ENCODE peak calls at places on chromosomes 3 and 15, in eight cellular contexts. D, S, J, Q, M, G, K and O are unnamed samples.

GRCh38 chr3:70803317-70803716 is 490.9 kb upstream of the MDFIC2 start:
- DNase-seq in M (no peak), K (no peak), G (no peak), S (no peak), Q (no peak), D (no peak), J (no peak), O (no peak)

GRCh38 chr3:169146112-169146665 is 517.3 kb downstream of the MECOM start:
- DNase-seq in Q (peak), D (peak), K (peak), S (no peak), J (peak), G (peak), M (peak), O (peak)

GRCh38 chr3:12440927-12441326 is 43.4 kb upstream of the TSEN2 start:
- DNase-seq in G (no peak), M (no peak), S (no peak), J (no peak), K (peak), D (no peak), Q (no peak), O (peak)

GRCh38 chr15:29698030-29698701 is 124.1 kb downstream of the TJP1 start:
- DNase-seq in K (peak), S (no peak), M (no peak), D (no peak), Q (no peak), G (peak), J (no peak), O (no peak)

GRCh38 chr3:183253364-183253960 is 409 bp downstream of the B3GNT5 start:
- DNase-seq in S (peak), Q (peak), J (peak), M (peak), G (peak), K (peak), D (peak), O (peak)

GRCh38 chr3:16810013-16810412 is 74.7 kb upstream of the PLCL2 start:
- DNase-seq in S (no peak), D (no peak), M (no peak), K (no peak), J (no peak), Q (no peak), G (no peak), O (no peak)

GRCh38 chr15:101578443-101578894 is 73.7 kb downstream of the TM2D3 start:
- DNase-seq in M (peak), D (no peak), G (peak), Q (peak), J (no peak), S (no peak), K (no peak), O (no peak)

GRCh38 chr15:64894395-64895056 is 17.2 kb upstream of the ANKDD1A start:
- DNase-seq in S (peak), J (no peak), Q (peak), D (no peak), K (no peak), M (peak), G (no peak), O (peak)

GRCh38 chr3:67704322-67704721 is 49.9 kb upstream of the SUCLG2 start:
- DNase-seq in J (no peak), S (no peak), G (no peak), K (no peak), M (no peak), Q (no peak), D (no peak), O (no peak)

GRCh38 chr3:177201707-177202397 is 4.6 kb upstream of the TBL1XR1 start:
- DNase-seq in M (no peak), Q (no peak), D (no peak), K (peak), S (no peak), J (no peak), G (no peak), O (peak)

GRCh38 chr15:57213783-57214366 is 162.4 kb upstream of the CGNL1 start:
- DNase-seq in S (no peak), D (no peak), Q (no peak), J (no peak), G (no peak), K (no peak), M (no peak), O (no peak)

GRCh38 chr15:85621096-85621495 is 173.6 kb downstream of the KLHL25 start:
- DNase-seq in J (no peak), D (no peak), S (no peak), G (no peak), M (no peak), K (no peak), Q (no peak), O (no peak)

GRCh38 chr15:77481670-77482069 is 61.0 kb downstream of the HMG20A start:
- DNase-seq in J (no peak), D (no peak), M (no peak), K (no peak), S (no peak), Q (no peak), G (no peak), O (no peak)

GRCh38 chr15:25701716-25702465 is 161.2 kb downstream of the ATP10A start:
- DNase-seq in Q (no peak), M (no peak), G (no peak), J (no peak), S (no peak), D (no peak), K (peak), O (peak)

GRCh38 chr3:167187211-167187610 is 192.9 kb downstream of the ZBBX start:
- DNase-seq in S (no peak), K (no peak), J (no peak), M (no peak), D (no peak), Q (no peak), G (peak), O (no peak)

GRCh38 chr15:59317211-59317610 is 55.5 kb downstream of the MYO1E start:
- DNase-seq in Q (no peak), D (no peak), G (no peak), K (no peak), M (no peak), J (no peak), S (no peak), O (no peak)

GRCh38 chr15:48681274-48681840 is 35.8 kb upstream of the FBN1 start:
- DNase-seq in J (no peak), G (no peak), S (no peak), D (no peak), K (peak), Q (no peak), M (no peak), O (no peak)

GRCh38 chr3:14401692-14402303 is 608 bp upstream of the SLC6A6 start:
- DNase-seq in M (peak), Q (no peak), S (peak), K (no peak), J (no peak), G (no peak), D (no peak), O (no peak)

GRCh38 chr3:14405120-14405885 is 2.9 kb downstream of the SLC6A6 start:
- DNase-seq in D (no peak), K (no peak), Q (no peak), M (no peak), J (no peak), G (no peak), S (no peak), O (no peak)

GRCh38 chr3:14404396-14405119 is 2.2 kb downstream of the SLC6A6 start:
- DNase-seq in G (peak), S (no peak), Q (no peak), K (no peak), J (no peak), D (no peak), M (no peak), O (no peak)

GRCh38 chr3:14403636-14404395 is 1.4 kb downstream of the SLC6A6 start:
- DNase-seq in J (peak), K (no peak), M (peak), Q (no peak), S (no peak), D (no peak), G (no peak), O (no peak)

DNA sequence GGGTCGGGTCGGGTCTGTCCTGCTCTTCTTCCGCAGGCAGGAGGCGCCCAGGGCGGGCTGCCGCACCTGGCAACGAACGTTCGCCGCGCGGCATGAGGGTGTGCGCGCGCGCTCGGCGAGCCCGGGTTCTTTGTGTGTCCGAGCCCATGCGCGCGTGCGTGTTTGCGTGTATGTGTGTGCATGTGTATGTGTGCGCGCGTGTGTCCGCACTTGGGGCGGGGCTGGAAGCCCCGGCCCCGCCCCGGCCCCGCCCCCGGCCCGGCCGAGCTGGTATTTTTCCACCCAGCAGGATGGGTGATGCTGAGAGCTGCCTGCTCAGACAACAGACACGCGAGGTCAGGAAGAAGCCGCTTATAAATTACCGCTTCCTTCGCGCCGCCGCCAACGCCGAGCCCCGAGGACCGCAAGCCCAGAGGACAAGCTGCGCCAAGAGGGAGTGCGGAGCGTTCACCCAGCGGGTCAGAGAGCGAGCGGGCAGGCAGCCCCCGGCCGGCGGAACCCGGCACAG is at the start of gene SLC6A6:
- DNase-seq in J (peak), G (peak), Q (peak), D (peak), S (peak), M (peak), K (peak), O (peak)
- TF ChIP-seq CTCF in J (no peak), G (peak), Q (peak), D (peak), S (no peak), M (peak), K (peak), O (peak)

DNA sequence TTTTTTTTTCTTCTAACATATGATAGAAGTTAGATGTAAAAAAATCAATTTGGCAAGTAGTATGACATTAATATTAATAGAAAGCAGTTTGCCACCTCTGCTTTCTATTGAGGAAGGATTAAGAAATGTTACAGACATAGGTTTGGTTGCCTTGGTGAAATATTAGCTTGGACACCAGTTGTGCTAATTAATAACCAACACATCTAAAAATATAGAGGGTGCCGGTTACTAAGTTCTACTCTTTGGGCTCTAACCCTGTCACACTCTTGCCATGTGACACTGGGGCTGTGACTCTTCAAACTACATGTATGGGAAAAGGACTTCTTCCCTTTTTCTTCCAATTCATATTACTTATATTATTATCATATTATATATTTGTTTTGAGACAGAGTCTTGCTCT is 64.4 kb downstream of the TRIM71 start:
- DNase-seq in G (no peak), S (no peak), J (no peak), M (no peak), Q (no peak), K (no peak), D (no peak), O (no peak)
- TF ChIP-seq CTCF in G (no peak), S (no peak), J (no peak), M (no peak), Q (no peak), K (no peak), D (no peak), O (no peak)

GRCh38 chr15:32994810-32995424 is 199.6 kb downstream of the FMN1 start:
- DNase-seq in M (no peak), G (no peak), J (no peak), D (no peak), S (no peak), K (peak), Q (no peak), O (no peak)
- TF ChIP-seq CTCF in M (peak), G (no peak), J (no peak), D (peak), S (no peak), K (peak), Q (peak), O (peak)

DNA sequence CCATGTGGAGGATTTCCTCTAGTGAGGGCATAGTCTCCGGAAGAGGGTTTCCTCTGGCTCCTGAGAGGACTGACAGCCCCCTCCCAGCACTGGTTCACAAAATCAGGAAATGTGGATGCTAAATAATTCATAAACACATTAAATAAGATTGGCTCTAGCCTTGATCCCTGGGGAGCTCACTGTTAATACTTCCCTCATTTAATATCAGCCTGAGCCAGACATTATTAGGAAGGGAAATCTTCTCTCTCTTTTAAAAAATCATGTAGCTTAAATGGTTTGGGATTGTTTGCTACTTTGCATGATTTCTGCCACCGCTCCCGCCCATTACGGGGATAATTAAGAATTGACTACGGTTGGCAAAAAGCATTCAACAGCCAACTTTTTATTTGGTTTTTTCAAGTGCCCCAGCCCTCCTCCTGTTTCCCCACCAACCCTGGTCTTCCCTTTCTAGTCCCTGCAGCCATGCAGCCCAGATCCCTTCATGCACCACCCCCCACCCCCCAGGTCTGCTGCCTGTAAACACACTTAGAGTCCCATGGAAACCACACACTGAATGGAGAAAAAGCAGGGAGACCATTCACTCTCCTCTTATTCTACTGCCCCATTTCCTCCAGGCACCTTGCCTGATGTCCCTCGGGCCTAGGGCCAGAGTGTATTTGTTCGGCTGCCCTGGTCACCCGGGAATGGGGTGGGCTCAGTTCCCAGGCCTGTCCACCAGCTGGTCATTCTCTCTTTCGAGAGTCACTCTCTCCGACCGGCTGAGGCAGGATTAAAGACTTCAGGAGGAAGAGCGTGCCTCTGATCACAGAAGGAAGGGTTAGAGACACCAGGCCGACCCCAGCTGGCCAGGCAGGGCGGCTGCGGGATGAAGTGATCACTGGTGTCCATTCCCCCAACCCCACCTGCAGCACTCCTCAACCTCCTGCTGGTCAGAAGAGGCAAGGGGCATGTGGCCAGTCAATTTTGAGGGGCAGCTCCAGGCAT is 45.1 kb downstream of the SEMA5B start:
- DNase-seq in M (no peak), K (no peak), Q (no peak), D (no peak), G (peak), J (no peak), S (no peak), O (peak)
- TF ChIP-seq CTCF in M (peak), K (peak), Q (no peak), D (no peak), G (peak), J (no peak), S (no peak), O (no peak)

GRCh38 chr15:31263751-31264533 is 62.7 kb upstream of the KLF13 start:
- DNase-seq in D (peak), S (peak), M (no peak), K (no peak), G (no peak), J (peak), Q (no peak), O (peak)
- TF ChIP-seq CTCF in D (no peak), S (no peak), M (no peak), K (no peak), G (no peak), J (no peak), Q (no peak), O (peak)

GRCh38 chr15:72858205-72858604 is 74.6 kb upstream of the ADPGK start:
- DNase-seq in G (no peak), K (no peak), M (no peak), J (no peak), Q (no peak), D (no peak), S (no peak), O (no peak)
- TF ChIP-seq CTCF in G (no peak), K (no peak), M (no peak), J (no peak), Q (no peak), D (no peak), S (no peak), O (no peak)

DNA sequence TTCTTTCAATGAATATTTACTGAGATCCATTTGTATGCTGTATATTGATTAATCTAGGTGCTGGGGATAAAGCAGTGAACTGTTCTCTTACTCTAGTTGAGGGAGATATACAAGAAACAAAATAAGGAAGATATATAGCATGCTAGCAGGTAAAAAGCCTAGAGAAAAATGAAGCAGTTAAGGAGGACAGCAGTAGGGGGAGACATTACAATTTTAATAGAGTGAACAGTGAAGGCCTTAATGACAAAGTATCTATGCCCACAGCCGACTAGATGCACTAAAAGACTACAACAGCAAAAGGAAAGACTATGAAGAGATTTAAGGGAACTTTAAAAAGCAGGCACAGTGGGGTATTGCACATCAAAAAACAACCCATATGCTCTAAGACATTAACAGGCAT is 81.4 kb downstream of the XRN1 start:
- DNase-seq in S (no peak), Q (no peak), D (no peak), K (no peak), J (no peak), G (no peak), M (no peak), O (no peak)
- TF ChIP-seq CTCF in S (no peak), Q (peak), D (peak), K (peak), J (no peak), G (peak), M (peak), O (no peak)